ENCODE peak calls at places on chromosome 12, in nine cellular contexts. One of them, this sample, is unnamed.

GRCh38 chr12:5083955-5084849 is 40.5 kb downstream of the KCNA5 start:
- DNase-seq in IMR-90: peak; percentile 71
- DNase-seq in neural progenitor cell: peak; percentile 62
- DNase-seq in AG04450: no peak
- DNase-seq in foreskin fibroblast: peak; percentile 33
- DNase-seq in fibroblast of pulmonary artery: peak; percentile 68
- DNase-seq in right atrium auricular region: no peak
- DNase-seq in brain microvascular endothelial cell: peak; percentile 74
- DNase-seq in cardiac muscle cell: peak; percentile 69
- DNase-seq in this sample: peak; percentile 76

GRCh38 chr12:41795066-41795465 is 349.6 kb downstream of the GXYLT1 start:
- DNase-seq in IMR-90: peak; percentile 2
- DNase-seq in neural progenitor cell: no peak
- DNase-seq in AG04450: no peak
- DNase-seq in foreskin fibroblast: peak; percentile 1
- DNase-seq in fibroblast of pulmonary artery: no peak
- DNase-seq in right atrium auricular region: no peak
- DNase-seq in brain microvascular endothelial cell: no peak
- DNase-seq in cardiac muscle cell: peak; percentile 0
- DNase-seq in this sample: no peak

GRCh38 chr12:111792155-111792876 is 25.6 kb downstream of the ALDH2 start:
- DNase-seq in IMR-90: peak; percentile 41
- DNase-seq in neural progenitor cell: no peak
- DNase-seq in AG04450: no peak
- DNase-seq in foreskin fibroblast: no peak
- DNase-seq in fibroblast of pulmonary artery: no peak
- DNase-seq in right atrium auricular region: peak; percentile 89
- DNase-seq in brain microvascular endothelial cell: peak; percentile 11
- DNase-seq in cardiac muscle cell: peak; percentile 50
- DNase-seq in this sample: peak; percentile 46

GRCh38 chr12:44774815-44775411 is 101.2 kb downstream of the NELL2 start:
- DNase-seq in IMR-90: peak; percentile 1
- DNase-seq in neural progenitor cell: peak; percentile 68
- DNase-seq in AG04450: no peak
- DNase-seq in foreskin fibroblast: no peak
- DNase-seq in fibroblast of pulmonary artery: peak; percentile 35
- DNase-seq in right atrium auricular region: no peak
- DNase-seq in brain microvascular endothelial cell: no peak
- DNase-seq in cardiac muscle cell: peak; percentile 21
- DNase-seq in this sample: peak; percentile 7

GRCh38 chr12:114313910-114314309 is 92.0 kb downstream of the TBX5 start:
- DNase-seq in IMR-90: no peak
- DNase-seq in neural progenitor cell: no peak
- DNase-seq in AG04450: no peak
- DNase-seq in foreskin fibroblast: no peak
- DNase-seq in fibroblast of pulmonary artery: no peak
- DNase-seq in right atrium auricular region: no peak
- DNase-seq in brain microvascular endothelial cell: no peak
- DNase-seq in cardiac muscle cell: no peak
- DNase-seq in this sample: no peak

GRCh38 chr12:1488908-1489381 is 105.4 kb downstream of the FBXL14 start:
- DNase-seq in IMR-90: peak; percentile 40
- DNase-seq in neural progenitor cell: peak; percentile 67
- DNase-seq in AG04450: no peak
- DNase-seq in foreskin fibroblast: peak; percentile 48
- DNase-seq in fibroblast of pulmonary artery: peak; percentile 79
- DNase-seq in right atrium auricular region: no peak
- DNase-seq in brain microvascular endothelial cell: no peak
- DNase-seq in cardiac muscle cell: peak; percentile 82
- DNase-seq in this sample: peak; percentile 75

GRCh38 chr12:47750229-47750798 is 8.4 kb downstream of the RAPGEF3 start:
- DNase-seq in IMR-90: no peak
- DNase-seq in neural progenitor cell: no peak
- DNase-seq in AG04450: no peak
- DNase-seq in foreskin fibroblast: no peak
- DNase-seq in fibroblast of pulmonary artery: no peak
- DNase-seq in right atrium auricular region: no peak
- DNase-seq in brain microvascular endothelial cell: no peak
- DNase-seq in cardiac muscle cell: no peak
- DNase-seq in this sample: no peak

GRCh38 chr12:96472384-96472783 is 17.0 kb upstream of the CFAP54 start:
- DNase-seq in IMR-90: no peak
- DNase-seq in neural progenitor cell: no peak
- DNase-seq in AG04450: no peak
- DNase-seq in foreskin fibroblast: peak; percentile 51
- DNase-seq in fibroblast of pulmonary artery: no peak
- DNase-seq in right atrium auricular region: no peak
- DNase-seq in brain microvascular endothelial cell: no peak
- DNase-seq in cardiac muscle cell: no peak
- DNase-seq in this sample: no peak

GRCh38 chr12:89247541-89247942 is 104.8 kb downstream of the DUSP6 start:
- DNase-seq in IMR-90: peak; percentile 19
- DNase-seq in neural progenitor cell: peak; percentile 15
- DNase-seq in AG04450: no peak
- DNase-seq in foreskin fibroblast: no peak
- DNase-seq in fibroblast of pulmonary artery: no peak
- DNase-seq in right atrium auricular region: no peak
- DNase-seq in brain microvascular endothelial cell: no peak
- DNase-seq in cardiac muscle cell: no peak
- DNase-seq in this sample: no peak

GRCh38 chr12:132342322-132342721 is 12.9 kb upstream of the GALNT9 start:
- DNase-seq in IMR-90: no peak
- DNase-seq in neural progenitor cell: peak; percentile 63
- DNase-seq in AG04450: no peak
- DNase-seq in foreskin fibroblast: no peak
- DNase-seq in fibroblast of pulmonary artery: no peak
- DNase-seq in right atrium auricular region: no peak
- DNase-seq in brain microvascular endothelial cell: no peak
- DNase-seq in cardiac muscle cell: no peak
- DNase-seq in this sample: no peak

GRCh38 chr12:75706786-75707605 is 195.6 kb upstream of the KRR1 start:
- DNase-seq in IMR-90: peak; percentile 93
- DNase-seq in neural progenitor cell: no peak
- DNase-seq in AG04450: no peak
- DNase-seq in foreskin fibroblast: peak; percentile 77
- DNase-seq in fibroblast of pulmonary artery: peak; percentile 86
- DNase-seq in right atrium auricular region: no peak
- DNase-seq in brain microvascular endothelial cell: peak; percentile 68
- DNase-seq in cardiac muscle cell: peak; percentile 85
- DNase-seq in this sample: peak; percentile 91

GRCh38 chr12:67517181-67517887 is 131.2 kb upstream of the DYRK2 start:
- DNase-seq in IMR-90: no peak
- DNase-seq in neural progenitor cell: no peak
- DNase-seq in AG04450: no peak
- DNase-seq in foreskin fibroblast: no peak
- DNase-seq in fibroblast of pulmonary artery: peak; percentile 23
- DNase-seq in right atrium auricular region: no peak
- DNase-seq in brain microvascular endothelial cell: no peak
- DNase-seq in cardiac muscle cell: peak; percentile 27
- DNase-seq in this sample: peak; percentile 29

GRCh38 chr12:58919271-58920101 is 818 bp downstream of the LRIG3 start:
- DNase-seq in IMR-90: peak; percentile 58
- DNase-seq in neural progenitor cell: peak; percentile 60
- DNase-seq in AG04450: no peak
- DNase-seq in foreskin fibroblast: peak; percentile 18
- DNase-seq in fibroblast of pulmonary artery: peak; percentile 54
- DNase-seq in right atrium auricular region: no peak
- DNase-seq in brain microvascular endothelial cell: peak; percentile 36
- DNase-seq in cardiac muscle cell: peak; percentile 40
- DNase-seq in this sample: peak; percentile 66

GRCh38 chr12:48459259-48459658 is 13.1 kb upstream of the ANP32D start:
- DNase-seq in IMR-90: no peak
- DNase-seq in neural progenitor cell: no peak
- DNase-seq in AG04450: no peak
- DNase-seq in foreskin fibroblast: no peak
- DNase-seq in fibroblast of pulmonary artery: no peak
- DNase-seq in right atrium auricular region: no peak
- DNase-seq in brain microvascular endothelial cell: no peak
- DNase-seq in cardiac muscle cell: no peak
- DNase-seq in this sample: no peak

GRCh38 chr12:47020211-47020821 is 59.1 kb upstream of the PCED1B start:
- DNase-seq in IMR-90: no peak
- DNase-seq in neural progenitor cell: no peak
- DNase-seq in AG04450: no peak
- DNase-seq in foreskin fibroblast: no peak
- DNase-seq in fibroblast of pulmonary artery: no peak
- DNase-seq in right atrium auricular region: no peak
- DNase-seq in brain microvascular endothelial cell: no peak
- DNase-seq in cardiac muscle cell: no peak
- DNase-seq in this sample: no peak

GRCh38 chr12:64691227-64691792 is 67.9 kb downstream of the GNS start:
- DNase-seq in IMR-90: no peak
- DNase-seq in neural progenitor cell: peak; percentile 64
- DNase-seq in AG04450: no peak
- DNase-seq in foreskin fibroblast: no peak
- DNase-seq in fibroblast of pulmonary artery: no peak
- DNase-seq in right atrium auricular region: no peak
- DNase-seq in brain microvascular endothelial cell: no peak
- DNase-seq in cardiac muscle cell: no peak
- DNase-seq in this sample: no peak

GRCh38 chr12:64687816-64688599 is 71.2 kb downstream of the GNS start:
- DNase-seq in IMR-90: peak; percentile 58
- DNase-seq in neural progenitor cell: no peak
- DNase-seq in AG04450: no peak
- DNase-seq in foreskin fibroblast: peak; percentile 70
- DNase-seq in fibroblast of pulmonary artery: no peak
- DNase-seq in right atrium auricular region: no peak
- DNase-seq in brain microvascular endothelial cell: no peak
- DNase-seq in cardiac muscle cell: no peak
- DNase-seq in this sample: no peak

GRCh38 chr12:64691793-64692583 is 67.2 kb downstream of the GNS start:
- DNase-seq in IMR-90: peak; percentile 26
- DNase-seq in neural progenitor cell: peak; percentile 51
- DNase-seq in AG04450: no peak
- DNase-seq in foreskin fibroblast: no peak
- DNase-seq in fibroblast of pulmonary artery: no peak
- DNase-seq in right atrium auricular region: no peak
- DNase-seq in brain microvascular endothelial cell: no peak
- DNase-seq in cardiac muscle cell: no peak
- DNase-seq in this sample: peak; percentile 30

GRCh38 chr12:64685605-64686004 is 73.6 kb downstream of the GNS start:
- DNase-seq in IMR-90: no peak
- DNase-seq in neural progenitor cell: no peak
- DNase-seq in AG04450: no peak
- DNase-seq in foreskin fibroblast: no peak
- DNase-seq in fibroblast of pulmonary artery: no peak
- DNase-seq in right atrium auricular region: no peak
- DNase-seq in brain microvascular endothelial cell: no peak
- DNase-seq in cardiac muscle cell: no peak
- DNase-seq in this sample: no peak

DNA sequence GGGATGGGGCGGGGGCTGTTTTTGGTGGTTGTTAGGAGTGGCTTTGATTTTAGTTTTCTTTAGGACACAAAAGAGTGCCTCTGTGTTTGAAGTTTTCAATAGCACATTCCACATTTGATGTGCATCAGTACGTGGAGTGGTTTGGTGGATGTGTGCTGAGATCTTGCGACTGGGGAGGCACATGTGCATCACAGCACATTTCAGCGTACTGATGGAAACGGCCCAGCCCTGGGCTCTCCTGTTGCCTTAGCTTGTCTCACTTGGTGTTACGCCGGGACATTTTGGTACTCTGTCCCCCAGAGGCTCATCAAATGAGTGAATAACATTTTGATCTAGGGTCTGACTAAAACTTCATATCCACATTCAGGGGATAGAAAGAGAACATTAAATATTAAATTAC is 70.5 kb downstream of the GNS start:
- DNase-seq in IMR-90: no peak
- DNase-seq in neural progenitor cell: no peak
- DNase-seq in AG04450: no peak
- DNase-seq in foreskin fibroblast: no peak
- DNase-seq in fibroblast of pulmonary artery: no peak
- DNase-seq in right atrium auricular region: no peak
- DNase-seq in brain microvascular endothelial cell: no peak
- DNase-seq in cardiac muscle cell: no peak
- DNase-seq in this sample: no peak
- H3K4me3 ChIP-seq in IMR-90: no peak overlapping the region
- H3K4me3 ChIP-seq in neural progenitor cell: no peak overlapping the region
- H3K4me3 ChIP-seq in AG04450: no peak overlapping the region
- H3K4me3 ChIP-seq in foreskin fibroblast: no peak overlapping the region
- H3K4me3 ChIP-seq in fibroblast of pulmonary artery: no peak overlapping the region
- H3K4me3 ChIP-seq in right atrium auricular region: no peak overlapping the region
- H3K4me3 ChIP-seq in brain microvascular endothelial cell: no peak overlapping the region
- H3K4me3 ChIP-seq in cardiac muscle cell: no peak overlapping the region
- H3K4me3 ChIP-seq in this sample: no peak overlapping the region

DNA sequence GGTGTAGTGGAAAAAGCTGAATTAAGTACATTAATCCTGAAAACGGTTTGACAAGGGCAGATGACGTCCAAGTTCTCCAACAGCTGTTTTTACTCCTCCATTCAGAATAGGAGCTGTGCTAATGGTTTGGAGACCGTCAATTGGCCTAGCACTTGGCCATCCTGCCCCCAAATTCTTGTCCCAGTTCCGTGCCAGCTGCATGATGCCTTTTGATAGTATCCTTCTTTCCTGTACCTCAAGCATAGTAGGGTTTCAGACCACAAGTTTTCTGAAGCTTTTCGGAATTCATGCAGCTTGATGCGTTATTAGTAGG is 560 bp upstream of the LIMA1 start:
- DNase-seq in IMR-90: no peak
- DNase-seq in neural progenitor cell: no peak
- DNase-seq in AG04450: no peak
- DNase-seq in foreskin fibroblast: no peak
- DNase-seq in fibroblast of pulmonary artery: peak; percentile 43
- DNase-seq in right atrium auricular region: no peak
- DNase-seq in brain microvascular endothelial cell: no peak
- DNase-seq in cardiac muscle cell: peak; percentile 58
- DNase-seq in this sample: no peak
- TF ChIP-seq CTCF in IMR-90: no peak
- TF ChIP-seq CTCF in neural progenitor cell: no peak
- TF ChIP-seq CTCF in AG04450: no peak
- TF ChIP-seq CTCF in foreskin fibroblast: no peak
- TF ChIP-seq CTCF in fibroblast of pulmonary artery: no peak
- TF ChIP-seq CTCF in right atrium auricular region: no peak
- TF ChIP-seq CTCF in brain microvascular endothelial cell: no peak
- TF ChIP-seq CTCF in cardiac muscle cell: no peak
- TF ChIP-seq CTCF in this sample: no peak

DNA sequence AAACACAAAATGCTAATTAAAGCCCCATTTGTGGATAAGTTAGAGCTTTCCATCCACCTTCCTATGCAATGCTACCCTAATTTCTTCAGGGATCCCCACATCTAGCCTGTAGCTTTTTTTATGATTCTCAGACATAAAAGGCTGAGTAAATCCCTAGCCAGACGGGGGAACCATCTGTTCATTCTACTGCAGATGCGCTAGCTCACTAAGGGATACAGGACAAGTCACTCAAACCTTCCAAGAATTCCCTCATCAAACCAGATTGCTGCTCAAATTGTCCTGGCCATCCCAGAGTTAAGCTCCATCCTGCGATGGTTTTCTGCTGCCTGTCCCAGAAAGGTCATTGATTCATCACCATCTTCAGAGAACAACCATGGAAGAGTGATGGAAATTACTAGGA is 56.7 kb downstream of the MYRFL start:
- DNase-seq in IMR-90: no peak
- DNase-seq in neural progenitor cell: no peak
- DNase-seq in AG04450: no peak
- DNase-seq in foreskin fibroblast: no peak
- DNase-seq in fibroblast of pulmonary artery: no peak
- DNase-seq in right atrium auricular region: no peak
- DNase-seq in brain microvascular endothelial cell: no peak
- DNase-seq in cardiac muscle cell: no peak
- DNase-seq in this sample: no peak
- H3K4me3 ChIP-seq in IMR-90: no peak overlapping the region
- H3K4me3 ChIP-seq in neural progenitor cell: no peak overlapping the region
- H3K4me3 ChIP-seq in AG04450: no peak overlapping the region
- H3K4me3 ChIP-seq in foreskin fibroblast: no peak overlapping the region
- H3K4me3 ChIP-seq in fibroblast of pulmonary artery: no peak overlapping the region
- H3K4me3 ChIP-seq in right atrium auricular region: no peak overlapping the region
- H3K4me3 ChIP-seq in brain microvascular endothelial cell: no peak overlapping the region
- H3K4me3 ChIP-seq in cardiac muscle cell: no peak overlapping the region
- H3K4me3 ChIP-seq in this sample: no peak overlapping the region

GRCh38 chr12:54232790-54233189 is 44.0 kb upstream of the SMUG1 start:
- DNase-seq in IMR-90: peak; percentile 66
- DNase-seq in neural progenitor cell: no peak
- DNase-seq in AG04450: no peak
- DNase-seq in foreskin fibroblast: no peak
- DNase-seq in fibroblast of pulmonary artery: peak; percentile 52
- DNase-seq in right atrium auricular region: no peak
- DNase-seq in brain microvascular endothelial cell: peak; percentile 35
- DNase-seq in cardiac muscle cell: peak; percentile 60
- DNase-seq in this sample: peak; percentile 75
- TF ChIP-seq CTCF in IMR-90: peak; percentile 28
- TF ChIP-seq CTCF in neural progenitor cell: peak; percentile 32
- TF ChIP-seq CTCF in AG04450: peak; percentile 34
- TF ChIP-seq CTCF in foreskin fibroblast: no peak
- TF ChIP-seq CTCF in fibroblast of pulmonary artery: peak; percentile 18
- TF ChIP-seq CTCF in right atrium auricular region: no peak
- TF ChIP-seq CTCF in brain microvascular endothelial cell: peak; percentile 50
- TF ChIP-seq CTCF in cardiac muscle cell: peak; percentile 28
- TF ChIP-seq CTCF in this sample: peak; percentile 26

This sample was measured in cardiac fibroblast.